ENCODE peak calls at places on chromosomes 3 and 15, in seven cellular contexts. One of them, this sample, is unnamed.

GRCh38 chr3:30518872-30519271 is 87.5 kb upstream of the TGFBR2 start:
- DNase-seq in breast epithelium: no peak
- DNase-seq in ovary: no peak
- DNase-seq in spleen: no peak
- DNase-seq in heart left ventricle: no peak
- DNase-seq in esophagus squamous epithelium: no peak
- DNase-seq in IMR-90: no peak
- DNase-seq in this sample: no peak

GRCh38 chr15:64883097-64883581 is 28.6 kb upstream of the ANKDD1A start:
- DNase-seq in IMR-90: peak; percentile 33
- DNase-seq in ovary: no peak
- DNase-seq in spleen: peak; percentile 36
- DNase-seq in esophagus squamous epithelium: no peak
- DNase-seq in heart left ventricle: no peak
- DNase-seq in breast epithelium: no peak
- DNase-seq in this sample: no peak

GRCh38 chr15:96362001-96362758 is 31.7 kb downstream of the NR2F2 start:
- DNase-seq in spleen: no peak
- DNase-seq in ovary: no peak
- DNase-seq in heart left ventricle: no peak
- DNase-seq in esophagus squamous epithelium: no peak
- DNase-seq in breast epithelium: no peak
- DNase-seq in IMR-90: no peak
- DNase-seq in this sample: no peak

GRCh38 chr3:146507331-146508120 is 36.9 kb downstream of the PLSCR1 start:
- DNase-seq in breast epithelium: no peak
- DNase-seq in ovary: no peak
- DNase-seq in heart left ventricle: no peak
- DNase-seq in IMR-90: no peak
- DNase-seq in spleen: no peak
- DNase-seq in esophagus squamous epithelium: no peak
- DNase-seq in this sample: no peak

GRCh38 chr15:36996121-36996520 is 104.2 kb downstream of the MEIS2 start:
- DNase-seq in breast epithelium: no peak
- DNase-seq in ovary: no peak
- DNase-seq in IMR-90: no peak
- DNase-seq in heart left ventricle: peak; percentile 45
- DNase-seq in spleen: no peak
- DNase-seq in esophagus squamous epithelium: no peak
- DNase-seq in this sample: no peak

GRCh38 chr3:24604215-24604614 is 109.6 kb upstream of the THRB start:
- DNase-seq in esophagus squamous epithelium: no peak
- DNase-seq in breast epithelium: no peak
- DNase-seq in spleen: no peak
- DNase-seq in heart left ventricle: no peak
- DNase-seq in IMR-90: no peak
- DNase-seq in ovary: no peak
- DNase-seq in this sample: no peak

GRCh38 chr3:24202071-24202470 is 257.0 kb downstream of the NR1D2 start:
- DNase-seq in esophagus squamous epithelium: no peak
- DNase-seq in breast epithelium: no peak
- DNase-seq in ovary: no peak
- DNase-seq in heart left ventricle: no peak
- DNase-seq in spleen: no peak
- DNase-seq in IMR-90: no peak
- DNase-seq in this sample: no peak

GRCh38 chr15:42344763-42345162 is 14.5 kb upstream of the CAPN3 start:
- DNase-seq in ovary: no peak
- DNase-seq in esophagus squamous epithelium: no peak
- DNase-seq in spleen: no peak
- DNase-seq in IMR-90: peak; percentile 83
- DNase-seq in heart left ventricle: no peak
- DNase-seq in breast epithelium: no peak
- DNase-seq in this sample: no peak

GRCh38 chr3:35523838-35524237 is 115.5 kb upstream of the ARPP21 start:
- DNase-seq in heart left ventricle: no peak
- DNase-seq in esophagus squamous epithelium: no peak
- DNase-seq in ovary: no peak
- DNase-seq in IMR-90: no peak
- DNase-seq in breast epithelium: no peak
- DNase-seq in spleen: no peak
- DNase-seq in this sample: no peak

GRCh38 chr3:14481018-14481645 is 59.0 kb downstream of the GRIP2 start:
- DNase-seq in breast epithelium: no peak
- DNase-seq in IMR-90: no peak
- DNase-seq in spleen: peak; percentile 33
- DNase-seq in heart left ventricle: no peak
- DNase-seq in ovary: no peak
- DNase-seq in esophagus squamous epithelium: no peak
- DNase-seq in this sample: no peak

GRCh38 chr3:168847293-168847883 is 751.7 kb upstream of the GOLIM4 start:
- DNase-seq in ovary: no peak
- DNase-seq in IMR-90: peak; percentile 57
- DNase-seq in spleen: no peak
- DNase-seq in breast epithelium: no peak
- DNase-seq in heart left ventricle: no peak
- DNase-seq in esophagus squamous epithelium: peak; percentile 0
- DNase-seq in this sample: no peak

GRCh38 chr3:65597225-65597951 is 441.3 kb downstream of the MAGI1 start:
- DNase-seq in ovary: no peak
- DNase-seq in heart left ventricle: peak; percentile 50
- DNase-seq in breast epithelium: peak; percentile 58
- DNase-seq in IMR-90: peak; percentile 54
- DNase-seq in spleen: no peak
- DNase-seq in esophagus squamous epithelium: no peak
- DNase-seq in this sample: peak; percentile 63

GRCh38 chr15:30870681-30871080 is 33.0 kb upstream of the FAN1 start:
- DNase-seq in esophagus squamous epithelium: no peak
- DNase-seq in spleen: no peak
- DNase-seq in ovary: no peak
- DNase-seq in heart left ventricle: no peak
- DNase-seq in IMR-90: no peak
- DNase-seq in breast epithelium: no peak
- DNase-seq in this sample: no peak

GRCh38 chr3:89032331-89033063 is 74.9 kb upstream of the EPHA3 start:
- DNase-seq in ovary: no peak
- DNase-seq in heart left ventricle: no peak
- DNase-seq in breast epithelium: no peak
- DNase-seq in esophagus squamous epithelium: no peak
- DNase-seq in IMR-90: peak; percentile 6
- DNase-seq in spleen: no peak
- DNase-seq in this sample: no peak

GRCh38 chr3:188568750-188569149 is 414.8 kb downstream of the LPP start:
- DNase-seq in ovary: no peak
- DNase-seq in esophagus squamous epithelium: no peak
- DNase-seq in spleen: no peak
- DNase-seq in IMR-90: peak; percentile 13
- DNase-seq in heart left ventricle: no peak
- DNase-seq in breast epithelium: no peak
- DNase-seq in this sample: no peak

GRCh38 chr3:73723596-73723995 is 98.9 kb upstream of the PDZRN3 start:
- DNase-seq in heart left ventricle: no peak
- DNase-seq in IMR-90: no peak
- DNase-seq in ovary: no peak
- DNase-seq in esophagus squamous epithelium: no peak
- DNase-seq in breast epithelium: no peak
- DNase-seq in spleen: no peak
- DNase-seq in this sample: no peak

GRCh38 chr3:136186330-136186729 is 9.8 kb downstream of the MSL2 start:
- DNase-seq in heart left ventricle: no peak
- DNase-seq in breast epithelium: no peak
- DNase-seq in IMR-90: no peak
- DNase-seq in ovary: no peak
- DNase-seq in esophagus squamous epithelium: no peak
- DNase-seq in spleen: no peak
- DNase-seq in this sample: no peak

GRCh38 chr3:12158387-12159226 is at the start of gene TIMP4:
- DNase-seq in spleen: peak; percentile 74
- DNase-seq in IMR-90: peak; percentile 28
- DNase-seq in heart left ventricle: peak; percentile 54
- DNase-seq in breast epithelium: no peak
- DNase-seq in ovary: peak; percentile 24
- DNase-seq in esophagus squamous epithelium: no peak
- DNase-seq in this sample: peak; percentile 77

GRCh38 chr3:196821806-196822355 is 45.8 kb upstream of the SENP5 start:
- DNase-seq in heart left ventricle: no peak
- DNase-seq in spleen: no peak
- DNase-seq in breast epithelium: no peak
- DNase-seq in IMR-90: no peak
- DNase-seq in esophagus squamous epithelium: no peak
- DNase-seq in ovary: no peak
- DNase-seq in this sample: no peak

GRCh38 chr15:30065025-30065801 is 17.5 kb upstream of the GOLGA8J start:
- DNase-seq in heart left ventricle: no peak
- DNase-seq in esophagus squamous epithelium: no peak
- DNase-seq in breast epithelium: peak; percentile 34
- DNase-seq in IMR-90: peak; percentile 18
- DNase-seq in spleen: no peak
- DNase-seq in ovary: no peak
- DNase-seq in this sample: no peak

GRCh38 chr15:74336061-74337005 is 31.1 kb downstream of the CYP11A1 start:
- DNase-seq in esophagus squamous epithelium: no peak
- DNase-seq in heart left ventricle: no peak
- DNase-seq in breast epithelium: no peak
- DNase-seq in IMR-90: peak; percentile 37
- DNase-seq in ovary: no peak
- DNase-seq in spleen: peak; percentile 29
- DNase-seq in this sample: peak; percentile 39

GRCh38 chr15:99474041-99474906 is 91.5 kb upstream of the MEF2A start:
- DNase-seq in heart left ventricle: peak; percentile 74
- DNase-seq in IMR-90: no peak
- DNase-seq in breast epithelium: no peak
- DNase-seq in esophagus squamous epithelium: no peak
- DNase-seq in ovary: no peak
- DNase-seq in spleen: no peak
- DNase-seq in this sample: peak; percentile 76

GRCh38 chr3:66115858-66116654 is 77.3 kb upstream of the MAGI1 start:
- DNase-seq in esophagus squamous epithelium: no peak
- DNase-seq in IMR-90: peak; percentile 98
- DNase-seq in spleen: no peak
- DNase-seq in ovary: no peak
- DNase-seq in heart left ventricle: peak; percentile 66
- DNase-seq in breast epithelium: peak; percentile 88
- DNase-seq in this sample: peak; percentile 66

GRCh38 chr3:47513125-47513929 is at the start of gene ELP6:
- DNase-seq in spleen: peak; percentile 98
- DNase-seq in ovary: peak; percentile 97
- DNase-seq in breast epithelium: peak; percentile 96
- DNase-seq in IMR-90: peak; percentile 94
- DNase-seq in esophagus squamous epithelium: peak; percentile 76
- DNase-seq in heart left ventricle: peak; percentile 98
- DNase-seq in this sample: peak; percentile 99

GRCh38 chr3:112477891-112478290 is 21.4 kb downstream of the BTLA start:
- DNase-seq in heart left ventricle: no peak
- DNase-seq in spleen: no peak
- DNase-seq in esophagus squamous epithelium: no peak
- DNase-seq in IMR-90: no peak
- DNase-seq in breast epithelium: no peak
- DNase-seq in ovary: no peak
- DNase-seq in this sample: no peak

GRCh38 chr3:137769321-137770065 is 5.4 kb downstream of the SOX14 start:
- DNase-seq in esophagus squamous epithelium: no peak
- DNase-seq in spleen: no peak
- DNase-seq in IMR-90: no peak
- DNase-seq in ovary: no peak
- DNase-seq in breast epithelium: no peak
- DNase-seq in heart left ventricle: no peak
- DNase-seq in this sample: no peak

GRCh38 chr3:170809021-170809974 is 60.7 kb downstream of the RPL22L1 start:
- DNase-seq in spleen: no peak
- DNase-seq in breast epithelium: peak; percentile 19
- DNase-seq in heart left ventricle: peak; percentile 20
- DNase-seq in ovary: peak; percentile 32
- DNase-seq in esophagus squamous epithelium: no peak
- DNase-seq in IMR-90: peak; percentile 83
- DNase-seq in this sample: no peak

GRCh38 chr15:100783296-100783695 is 96.3 kb upstream of the ALDH1A3 start:
- DNase-seq in IMR-90: no peak
- DNase-seq in spleen: no peak
- DNase-seq in heart left ventricle: no peak
- DNase-seq in ovary: no peak
- DNase-seq in esophagus squamous epithelium: no peak
- DNase-seq in breast epithelium: no peak
- DNase-seq in this sample: peak; percentile 8

GRCh38 chr3:178206554-178206953 is 329.7 kb upstream of the KCNMB2 start:
- DNase-seq in IMR-90: no peak
- DNase-seq in esophagus squamous epithelium: no peak
- DNase-seq in breast epithelium: no peak
- DNase-seq in heart left ventricle: no peak
- DNase-seq in spleen: no peak
- DNase-seq in ovary: no peak
- DNase-seq in this sample: no peak

GRCh38 chr3:133883657-133884546 is 11.8 kb downstream of the RAB6B start:
- DNase-seq in esophagus squamous epithelium: no peak
- DNase-seq in spleen: no peak
- DNase-seq in heart left ventricle: peak; percentile 7
- DNase-seq in breast epithelium: peak; percentile 10
- DNase-seq in ovary: no peak
- DNase-seq in IMR-90: no peak
- DNase-seq in this sample: no peak
- TF ChIP-seq POLR2A in esophagus squamous epithelium: no peak
- TF ChIP-seq POLR2A in spleen: no peak
- TF ChIP-seq POLR2A in heart left ventricle: no peak
- TF ChIP-seq POLR2A in breast epithelium: no peak
- TF ChIP-seq POLR2A in ovary: no peak
- TF ChIP-seq POLR2A in IMR-90: no peak
- TF ChIP-seq POLR2A in this sample: no peak

DNA sequence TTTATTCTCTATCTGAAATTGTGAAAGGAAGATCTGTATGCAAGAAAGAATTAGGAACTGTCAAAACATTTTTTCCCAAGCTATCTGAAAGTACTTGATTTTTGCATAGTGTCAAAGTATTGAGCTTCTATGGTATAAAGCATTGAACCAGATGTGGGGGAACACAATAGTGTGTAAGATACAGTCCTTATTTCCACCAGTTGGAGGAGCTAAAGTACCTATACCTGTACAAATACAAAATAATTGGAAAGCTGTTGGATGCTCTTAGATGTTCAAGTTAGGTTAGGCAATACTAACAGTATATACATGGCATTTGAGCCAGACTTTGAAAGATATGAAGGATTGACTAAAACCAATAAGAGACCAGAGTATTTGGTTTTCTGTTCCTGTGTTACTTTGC is 148.4 kb downstream of the B3GALNT1 start:
- DNase-seq in ovary: no peak
- DNase-seq in spleen: no peak
- DNase-seq in esophagus squamous epithelium: no peak
- DNase-seq in IMR-90: peak; percentile 7
- DNase-seq in breast epithelium: no peak
- DNase-seq in heart left ventricle: no peak
- DNase-seq in this sample: no peak
- TF ChIP-seq CTCF in ovary: no peak
- TF ChIP-seq CTCF in spleen: no peak
- TF ChIP-seq CTCF in esophagus squamous epithelium: no peak
- TF ChIP-seq CTCF in IMR-90: peak; percentile 25
- TF ChIP-seq CTCF in breast epithelium: no peak
- TF ChIP-seq CTCF in heart left ventricle: peak; percentile 25
- TF ChIP-seq CTCF in this sample: no peak

GRCh38 chr3:194446754-194447153 is 40.0 kb downstream of the ATP13A3 start:
- DNase-seq in IMR-90: no peak
- DNase-seq in ovary: no peak
- DNase-seq in heart left ventricle: no peak
- DNase-seq in esophagus squamous epithelium: no peak
- DNase-seq in breast epithelium: no peak
- DNase-seq in spleen: no peak
- DNase-seq in this sample: no peak
- H3K36me3 ChIP-seq in IMR-90: peaks cover 39% of the 10 kb centered on the region
- H3K36me3 ChIP-seq in ovary: no peaks in the 10 kb centered on the region
- H3K36me3 ChIP-seq in heart left ventricle: no peaks in the 10 kb centered on the region
- H3K36me3 ChIP-seq in esophagus squamous epithelium: peaks cover 97% of the 10 kb centered on the region
- H3K36me3 ChIP-seq in breast epithelium: peaks cover 15% of the 10 kb centered on the region
- H3K36me3 ChIP-seq in spleen: peaks cover 98% of the 10 kb centered on the region
- H3K36me3 ChIP-seq in this sample: peaks cover 21% of the 10 kb centered on the region

GRCh38 chr3:100400782-100401673 is at the start of the genes LNP1 and TOMM70:
- DNase-seq in spleen: peak; percentile 97
- DNase-seq in esophagus squamous epithelium: peak; percentile 79
- DNase-seq in breast epithelium: peak; percentile 97
- DNase-seq in IMR-90: peak; percentile 96
- DNase-seq in ovary: peak; percentile 97
- DNase-seq in heart left ventricle: peak; percentile 98
- DNase-seq in this sample: peak; percentile 98
- TF ChIP-seq POLR2A in spleen: peak; percentile 79
- TF ChIP-seq POLR2A in esophagus squamous epithelium: no peak
- TF ChIP-seq POLR2A in breast epithelium: no peak
- TF ChIP-seq POLR2A in IMR-90: peak; percentile 94
- TF ChIP-seq POLR2A in ovary: peak; percentile 66
- TF ChIP-seq POLR2A in heart left ventricle: no peak
- TF ChIP-seq POLR2A in this sample: peak; percentile 72